ENCODE peak calls at places on chromosomes 2 and 18, in seven cellular contexts. G, O, T, D, W, A and X are unnamed samples.

GRCh38 chr2:131032393-131032836 is 60.8 kb downstream of the FAM168B start:
- DNase-seq in O (no peak), G (no peak), D (no peak), W (no peak), T (no peak), A (no peak), X (no peak)

GRCh38 chr2:226217191-226217590 is 582.4 kb downstream of the IRS1 start:
- DNase-seq in T (no peak), G (no peak), A (no peak), D (no peak), O (no peak), W (no peak), X (no peak)

GRCh38 chr2:144508162-144508765 is 11.7 kb downstream of the ZEB2 start:
- DNase-seq in A (no peak), D (no peak), G (peak; percentile 45), T (no peak), O (no peak), W (no peak), X (no peak)

GRCh38 chr2:113754160-113754559 is 2.3 kb downstream of the SLC35F5 start:
- DNase-seq in W (no peak), O (no peak), G (no peak), A (no peak), D (no peak), T (no peak), X (no peak)

GRCh38 chr2:11411768-11412448 is 54.1 kb downstream of the E2F6 start:
- DNase-seq in O (no peak), T (peak; percentile 62), A (peak; percentile 62), W (peak; percentile 59), D (no peak), G (no peak), X (no peak)

GRCh38 chr2:120680136-120680761 is 55.4 kb upstream of the GLI2 start:
- DNase-seq in A (peak; percentile 87), D (peak; percentile 61), G (peak; percentile 87), W (peak; percentile 89), O (peak; percentile 82), T (peak; percentile 94), X (peak; percentile 37)

GRCh38 chr2:207216454-207216853 is 50.7 kb upstream of the KLF7 start:
- DNase-seq in W (no peak), A (no peak), G (no peak), T (no peak), O (no peak), D (no peak), X (no peak)

GRCh38 chr2:156116113-156116512 is 216.4 kb downstream of the NR4A2 start:
- DNase-seq in G (no peak), A (no peak), O (no peak), D (no peak), T (no peak), W (no peak), X (no peak)

GRCh38 chr18:49201464-49201863 is 250.7 kb upstream of the SMAD7 start:
- DNase-seq in O (no peak), D (no peak), A (no peak), W (no peak), T (no peak), G (no peak), X (no peak)

GRCh38 chr18:35076556-35076955 is 35.3 kb downstream of the MAPRE2 start:
- DNase-seq in A (no peak), O (no peak), W (no peak), T (no peak), G (no peak), D (no peak), X (no peak)

DNA sequence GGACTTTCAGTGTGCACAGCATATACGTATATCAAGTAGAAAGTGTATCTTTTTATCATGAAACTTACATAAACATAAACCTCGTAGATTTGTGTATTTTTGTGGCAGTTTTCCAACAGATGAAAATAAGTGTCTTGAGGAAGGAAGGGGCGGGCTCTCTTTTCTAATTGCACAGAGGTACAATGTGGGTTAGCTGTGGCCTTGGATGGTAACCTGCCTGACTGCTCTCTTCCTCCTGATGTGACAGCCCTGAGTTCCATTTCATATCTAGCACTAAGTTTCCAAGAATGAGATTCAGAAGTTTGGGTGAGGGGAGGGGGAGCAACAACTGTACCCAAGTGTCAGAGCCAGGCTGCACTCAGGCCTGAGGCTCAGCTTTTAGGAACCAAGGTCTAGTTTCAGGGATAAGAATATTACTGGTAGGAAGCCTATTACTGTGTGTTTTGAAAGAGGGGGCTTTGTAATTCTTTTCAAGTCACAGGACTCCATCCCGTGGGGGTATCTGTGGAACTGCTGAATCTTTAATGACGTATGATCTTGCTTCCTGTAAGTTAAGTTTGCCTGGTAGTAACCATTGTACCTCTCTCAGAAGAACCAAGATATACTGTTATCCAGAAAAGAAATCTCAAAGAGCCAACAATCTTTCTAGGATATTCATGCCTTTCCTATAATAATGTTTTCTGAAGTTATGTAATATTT is 483.6 kb downstream of the PTPRM start:
- DNase-seq in A (no peak), T (no peak), W (no peak), D (no peak), G (no peak), O (no peak), X (no peak)
- TF ChIP-seq CTCF in A (no peak), T (no peak), W (no peak), D (no peak), G (no peak), O (no peak), X (no peak)

DNA sequence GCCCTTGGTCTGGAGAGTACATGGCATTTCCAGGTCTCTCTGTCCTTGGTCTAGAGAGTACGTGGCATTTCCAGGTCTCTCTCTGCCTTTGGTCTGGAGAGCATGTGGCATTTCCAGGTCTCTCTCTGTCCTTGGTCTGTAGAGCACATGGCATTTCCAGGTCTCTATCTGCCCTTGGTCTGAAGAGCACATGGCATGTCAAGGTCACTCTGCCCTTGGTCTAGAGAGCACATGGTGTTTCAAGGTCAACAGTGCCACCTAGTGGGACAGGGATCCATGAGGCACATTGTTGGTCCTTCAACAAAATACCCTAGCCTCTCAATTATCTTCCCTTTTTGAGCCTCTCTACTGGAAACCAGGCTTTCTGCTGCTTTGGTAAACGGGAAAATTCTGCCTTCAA is 250.2 kb downstream of the OTX1 start:
- DNase-seq in W (no peak), A (no peak), D (no peak), T (no peak), G (no peak), O (no peak), X (no peak)
- TF ChIP-seq CTCF in W (no peak), A (no peak), D (no peak), T (no peak), G (no peak), O (no peak), X (no peak)

GRCh38 chr18:7870855-7871254 is 303.7 kb downstream of the PTPRM start:
- DNase-seq in W (no peak), D (no peak), T (no peak), O (no peak), A (no peak), G (no peak), X (no peak)

GRCh38 chr18:7876354-7876753 is 309.2 kb downstream of the PTPRM start:
- DNase-seq in G (no peak), A (no peak), O (no peak), D (no peak), W (no peak), T (no peak), X (no peak)

GRCh38 chr18:7873316-7873715 is 306.2 kb downstream of the PTPRM start:
- DNase-seq in T (no peak), O (no peak), G (no peak), A (no peak), D (no peak), W (no peak), X (no peak)

GRCh38 chr18:7871560-7872456 is 304.7 kb downstream of the PTPRM start:
- DNase-seq in T (no peak), W (no peak), O (no peak), G (no peak), D (no peak), A (no peak), X (no peak)

GRCh38 chr18:7872569-7872968 is 305.5 kb downstream of the PTPRM start:
- DNase-seq in O (no peak), G (no peak), A (no peak), D (no peak), T (no peak), W (no peak), X (no peak)
- TF ChIP-seq CTCF in O (no peak), G (peak; percentile 6), A (no peak), D (no peak), T (no peak), W (no peak), X (no peak)

GRCh38 chr18:52484977-52485376 is 145.0 kb downstream of the DCC start:
- DNase-seq in D (no peak), O (no peak), A (no peak), W (no peak), T (no peak), G (no peak), X (no peak)
- TF ChIP-seq CTCF in D (no peak), O (no peak), A (no peak), W (no peak), T (no peak), G (no peak), X (no peak)

DNA sequence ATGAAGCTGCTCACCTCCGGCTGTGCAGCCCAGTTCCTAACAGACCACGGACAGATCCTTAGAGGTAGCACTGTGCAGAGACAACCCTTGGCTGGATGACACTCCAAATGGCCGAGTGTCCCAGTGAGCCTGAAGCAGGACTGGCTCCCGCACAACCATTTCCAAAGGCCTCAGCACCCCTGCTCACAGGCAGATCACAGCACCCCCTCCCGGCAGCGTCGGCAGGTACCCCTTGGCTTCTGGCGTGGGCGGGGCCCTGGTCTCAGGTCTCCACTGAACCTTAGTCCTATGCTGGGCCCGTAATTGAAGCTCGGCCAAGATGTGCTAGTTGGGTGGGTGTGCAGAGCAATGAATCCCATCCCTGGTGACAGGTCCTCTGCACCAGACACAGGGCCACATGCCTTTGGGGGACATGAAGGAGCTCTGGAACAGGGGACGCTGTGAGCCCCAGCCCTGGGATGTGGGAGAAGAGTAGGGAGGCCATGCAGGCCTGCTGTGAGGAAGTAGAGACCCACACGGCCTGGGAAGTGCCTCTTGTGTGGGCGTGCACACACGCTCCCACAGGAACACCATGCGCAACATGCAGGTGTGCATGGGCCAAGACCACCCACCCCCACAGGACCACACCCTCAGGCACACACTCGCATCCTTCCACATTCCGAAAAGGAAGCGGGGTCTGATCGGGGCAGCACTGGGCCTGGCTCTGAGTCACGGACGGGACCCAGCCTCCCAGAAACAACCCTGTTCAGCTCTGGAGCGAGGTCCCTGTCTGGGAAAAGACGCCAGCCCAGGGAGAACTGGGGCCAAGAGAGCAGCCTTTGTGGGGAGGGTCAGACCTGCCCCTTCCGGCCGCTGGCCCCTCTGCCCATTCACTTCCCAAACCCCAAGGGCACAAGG is 2.8 kb downstream of the DUSP2 start:
- DNase-seq in G (peak; percentile 72), W (peak; percentile 10), A (peak; percentile 13), O (peak; percentile 41), D (no peak), T (no peak), X (peak; percentile 40)
- TF ChIP-seq CTCF in G (no peak), W (no peak), A (no peak), O (no peak), D (peak; percentile 58), T (no peak), X (no peak)

GRCh38 chr2:3536682-3537632 is 17.6 kb upstream of the ADI1 start:
- DNase-seq in A (peak; percentile 73), T (peak; percentile 62), O (no peak), G (peak; percentile 83), W (peak; percentile 35), D (no peak), X (no peak)
- TF ChIP-seq CTCF in A (peak; percentile 50), T (peak; percentile 51), O (no peak), G (peak; percentile 5), W (no peak), D (peak; percentile 22), X (no peak)